ENCODE peak calls at places on chromosomes 3 and 15, in seven cellular contexts. C, W, K, Y, B, J and T are unnamed samples.

GRCh38 chr3:71930056-71930991 is 145.4 kb upstream of the PROK2 start:
- DNase-seq in C (no peak), W (peak; percentile 37), K (no peak), Y (no peak), B (peak; percentile 69), J (no peak), T (peak; percentile 59)

GRCh38 chr3:52779411-52780297 is 2.3 kb downstream of the ITIH1 start:
- DNase-seq in C (no peak), W (peak; percentile 8), K (no peak), Y (no peak), B (peak; percentile 0), J (no peak), T (no peak)

GRCh38 chr3:23648326-23648964 is 157.3 kb upstream of the UBE2E1 start:
- DNase-seq in C (peak; percentile 36), W (no peak), K (no peak), Y (no peak), B (peak; percentile 66), J (no peak), T (peak; percentile 12)

GRCh38 chr3:127768346-127769008 is 53.8 kb downstream of the MGLL start:
- DNase-seq in C (no peak), W (no peak), K (no peak), Y (peak; percentile 92), B (no peak), J (peak; percentile 69), T (no peak)

GRCh38 chr15:67142142-67143092 is 77.0 kb downstream of the SMAD3 start:
- DNase-seq in C (no peak), W (no peak), K (no peak), Y (no peak), B (no peak), J (peak; percentile 60), T (no peak)

GRCh38 chr3:54939591-54940300 is 11.9 kb upstream of the LRTM1 start:
- DNase-seq in C (no peak), W (no peak), K (no peak), Y (no peak), B (no peak), J (no peak), T (no peak)

GRCh38 chr15:31372635-31373091 is 46.0 kb downstream of the KLF13 start:
- DNase-seq in C (no peak), W (peak; percentile 77), K (peak; percentile 97), Y (no peak), B (peak; percentile 73), J (peak; percentile 73), T (peak; percentile 98)

GRCh38 chr3:134517796-134518195 is 31.9 kb downstream of the CEP63 start:
- DNase-seq in C (no peak), W (no peak), K (no peak), Y (no peak), B (no peak), J (no peak), T (no peak)

GRCh38 chr15:70274255-70274654 is 176.5 kb upstream of the TLE3 start:
- DNase-seq in C (no peak), W (no peak), K (peak; percentile 29), Y (no peak), B (no peak), J (no peak), T (no peak)

GRCh38 chr15:73691398-73691797 is 7.2 kb downstream of the CD276 start:
- DNase-seq in C (peak; percentile 76), W (no peak), K (peak; percentile 87), Y (no peak), B (peak; percentile 76), J (peak; percentile 68), T (peak; percentile 74)

GRCh38 chr15:83323296-83323711 is 38.8 kb upstream of the BNC1 start:
- DNase-seq in C (no peak), W (no peak), K (peak; percentile 79), Y (no peak), B (no peak), J (no peak), T (no peak)

GRCh38 chr3:98763814-98764691 is 913 bp downstream of the ST3GAL6 start:
- DNase-seq in C (no peak), W (no peak), K (no peak), Y (no peak), B (no peak), J (no peak), T (no peak)

GRCh38 chr15:98649996-98650870 is 1.9 kb downstream of the IGF1R start:
- DNase-seq in C (peak; percentile 48), W (peak; percentile 71), K (no peak), Y (no peak), B (peak; percentile 75), J (peak; percentile 46), T (peak; percentile 44)

GRCh38 chr15:63244976-63245645 is 32.3 kb upstream of the APH1B start:
- DNase-seq in C (no peak), W (no peak), K (no peak), Y (no peak), B (no peak), J (no peak), T (no peak)

GRCh38 chr3:127015282-127016042 is 32.5 kb downstream of the PLXNA1 start:
- DNase-seq in C (no peak), W (no peak), K (no peak), Y (no peak), B (peak; percentile 59), J (no peak), T (peak; percentile 90)

GRCh38 chr15:48868549-48868948 is 9.4 kb upstream of the EID1 start:
- DNase-seq in C (no peak), W (no peak), K (no peak), Y (peak; percentile 76), B (no peak), J (no peak), T (no peak)

GRCh38 chr15:68258684-68259083 is 18.9 kb upstream of the FEM1B start:
- DNase-seq in C (no peak), W (no peak), K (no peak), Y (no peak), B (no peak), J (peak; percentile 44), T (no peak)

GRCh38 chr15:45732544-45733130 is 97.8 kb downstream of the SQOR start:
- DNase-seq in C (peak; percentile 41), W (no peak), K (no peak), Y (no peak), B (peak; percentile 57), J (no peak), T (peak; percentile 39)

GRCh38 chr3:10242182-10243065 is 5.8 kb upstream of the TATDN2 start:
- DNase-seq in C (peak; percentile 61), W (no peak), K (no peak), Y (no peak), B (no peak), J (no peak), T (no peak)

GRCh38 chr3:176328198-176328597 is 869.1 kb downstream of the TBL1XR1 start:
- DNase-seq in C (no peak), W (no peak), K (no peak), Y (no peak), B (no peak), J (no peak), T (no peak)

GRCh38 chr15:78811825-78812183 is 540 bp upstream of the ADAMTS7 start:
- DNase-seq in C (no peak), W (peak; percentile 67), K (no peak), Y (no peak), B (no peak), J (peak; percentile 30), T (no peak)

GRCh38 chr3:130093741-130094391 is 12.2 kb downstream of the ALG1L2 start:
- DNase-seq in C (peak; percentile 59), W (no peak), K (no peak), Y (peak; percentile 66), B (peak; percentile 18), J (no peak), T (peak; percentile 62)

GRCh38 chr3:130091958-130092357 is 10.3 kb downstream of the ALG1L2 start:
- DNase-seq in C (no peak), W (no peak), K (no peak), Y (no peak), B (no peak), J (no peak), T (no peak)

GRCh38 chr3:130085881-130086280 is 4.2 kb downstream of the ALG1L2 start:
- DNase-seq in C (no peak), W (no peak), K (no peak), Y (no peak), B (no peak), J (no peak), T (no peak)

GRCh38 chr3:130084581-130084980 is 3.0 kb downstream of the ALG1L2 start:
- DNase-seq in C (no peak), W (no peak), K (no peak), Y (no peak), B (no peak), J (no peak), T (no peak)

GRCh38 chr3:130088061-130088460 is 6.4 kb downstream of the ALG1L2 start:
- DNase-seq in C (no peak), W (no peak), K (no peak), Y (no peak), B (no peak), J (no peak), T (no peak)
- TF ChIP-seq CTCF in C (no peak), W (no peak), K (no peak), Y (no peak), B (no peak), J (no peak), T (no peak)

DNA sequence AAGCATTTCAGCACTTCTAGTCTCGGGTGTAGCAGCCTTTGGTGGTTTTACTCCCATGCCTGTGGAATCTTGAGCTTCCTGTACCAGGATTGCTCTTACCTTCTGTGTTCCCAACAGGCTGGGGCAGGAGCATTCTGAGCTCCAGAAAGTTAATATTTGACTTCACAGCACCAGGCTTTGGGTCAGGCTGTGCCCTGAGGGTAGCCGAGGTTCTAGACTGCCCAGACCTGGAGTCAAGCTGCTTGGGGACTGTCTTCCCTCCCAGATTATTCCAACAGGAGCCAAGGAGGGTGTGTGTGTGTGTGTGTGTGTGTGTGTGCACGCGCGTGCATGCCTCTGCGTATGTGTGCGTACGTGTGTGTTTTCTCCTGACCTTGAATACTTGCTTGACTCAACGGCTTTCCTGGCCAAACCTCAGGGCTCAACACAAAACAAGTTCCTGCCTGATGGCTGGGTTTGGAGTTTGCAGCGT is 94.8 kb downstream of the FLNB start:
- DNase-seq in C (peak; percentile 27), W (peak; percentile 84), K (no peak), Y (no peak), B (no peak), J (no peak), T (no peak)
- H3K36me3 ChIP-seq in C (peaks cover 13% of the 10 kb centered on the region), W (no peaks in the 10 kb centered on the region), K (peaks cover 97% of the 10 kb centered on the region), Y (peaks cover 6% of the 10 kb centered on the region), B (no peaks in the 10 kb centered on the region), J (peaks cover 2% of the 10 kb centered on the region), T (no peaks in the 10 kb centered on the region)

GRCh38 chr3:137714551-137714950 is 49.6 kb upstream of the SOX14 start:
- DNase-seq in C (no peak), W (no peak), K (no peak), Y (no peak), B (no peak), J (no peak), T (no peak)

GRCh38 chr3:137709011-137709601 is 55.0 kb upstream of the SOX14 start:
- DNase-seq in C (peak; percentile 7), W (no peak), K (no peak), Y (no peak), B (peak; percentile 51), J (no peak), T (no peak)
- TF ChIP-seq CTCF in C (no peak), W (no peak), K (peak; percentile 34), Y (peak; percentile 63), B (peak; percentile 82), J (no peak), T (peak; percentile 69)

GRCh38 chr3:25611193-25611592 is 53.5 kb downstream of the TOP2B start:
- DNase-seq in C (no peak), W (no peak), K (no peak), Y (no peak), B (no peak), J (no peak), T (no peak)

GRCh38 chr3:25610167-25610566 is 54.5 kb downstream of the TOP2B start:
- DNase-seq in C (no peak), W (no peak), K (no peak), Y (no peak), B (no peak), J (no peak), T (no peak)

GRCh38 chr3:25610779-25611178 is 53.9 kb downstream of the TOP2B start:
- DNase-seq in C (no peak), W (no peak), K (no peak), Y (no peak), B (no peak), J (no peak), T (no peak)
- H3K36me3 ChIP-seq in C (peaks cover 6% of the 10 kb centered on the region), W (no peaks in the 10 kb centered on the region), K (peaks cover 84% of the 10 kb centered on the region), Y (peaks cover 17% of the 10 kb centered on the region), B (peaks cover 59% of the 10 kb centered on the region), J (peaks cover 2% of the 10 kb centered on the region), T (no peaks in the 10 kb centered on the region)